ENCODE peak calls at places on chromosomes 2 and 18, in six cellular contexts. Q is adipocyte; Y is GM03348; S is Panc1; K is amygdala; A is stimulated activated CD4-positive, alpha-beta T cell treated with anti-CD3 and anti-CD28 coated beads, Interleukin-15, amount 100 ng/mL, for 1 hour. B is an unnamed sample.

GRCh38 chr2:166494140-166494544 is at the start of gene SCN7A:
- DNase-seq in S (no peak), K (no peak), Y (peak; percentile 33), Q (peak; percentile 74), A (no peak), B (no peak)

GRCh38 chr2:222965555-222965954 is 86.4 kb upstream of the KCNE4 start:
- DNase-seq in A (no peak), S (no peak), Y (no peak), Q (no peak), K (no peak), B (no peak)

GRCh38 chr18:59005266-59005665 is 134.4 kb upstream of the SEC11C start:
- DNase-seq in A (no peak), S (no peak), Q (peak; percentile 88), K (no peak), Y (peak; percentile 75), B (peak; percentile 99)

GRCh38 chr2:4803396-4803795 is 888.8 kb upstream of the SOX11 start:
- DNase-seq in Q (no peak), K (no peak), Y (no peak), S (no peak), A (no peak), B (no peak)

GRCh38 chr2:225177098-225177497 is 134.8 kb upstream of the DOCK10 start:
- DNase-seq in A (no peak), Q (peak; percentile 30), K (no peak), Y (peak; percentile 55), S (no peak), B (no peak)

GRCh38 chr2:9378433-9379371 is 44.6 kb downstream of the ITGB1BP1 start:
- DNase-seq in Q (peak; percentile 92), Y (peak; percentile 93), S (no peak), K (no peak), A (no peak), B (no peak)

GRCh38 chr2:101912545-101912944 is 79.2 kb upstream of the IL1R2 start:
- DNase-seq in Q (no peak), S (no peak), Y (no peak), K (no peak), A (no peak), B (no peak)

GRCh38 chr2:43224131-43224570 is 2.3 kb downstream of the ZFP36L2 start:
- DNase-seq in S (no peak), A (peak; percentile 58), K (no peak), Q (peak; percentile 71), Y (peak; percentile 64), B (no peak)

GRCh38 chr18:59612461-59612860 is 84.8 kb downstream of the CCBE1 start:
- DNase-seq in S (no peak), K (no peak), Y (peak; percentile 84), Q (peak; percentile 90), A (no peak), B (no peak)

GRCh38 chr2:8314063-8314462 is 367.8 kb upstream of the ID2 start:
- DNase-seq in Q (no peak), K (no peak), Y (no peak), S (no peak), A (no peak), B (no peak)

GRCh38 chr2:85537600-85538506 is 1.1 kb upstream of the MAT2A start:
- DNase-seq in Y (peak; percentile 48), S (no peak), Q (peak; percentile 54), A (peak; percentile 9), K (peak; percentile 18), B (no peak)

GRCh38 chr2:157596992-157597681 is 31.5 kb downstream of the ACVR1C start:
- DNase-seq in S (no peak), Q (peak; percentile 56), Y (peak; percentile 63), A (peak; percentile 50), K (peak; percentile 19), B (no peak)

GRCh38 chr2:140504596-140504995 is 1626.2 kb downstream of the LRP1B start:
- DNase-seq in K (no peak), A (no peak), Y (no peak), Q (no peak), S (no peak), B (no peak)

GRCh38 chr2:42073739-42074138 is 25.9 kb downstream of the PKDCC start:
- DNase-seq in A (no peak), Q (no peak), S (no peak), K (no peak), Y (no peak), B (no peak)

GRCh38 chr2:128278979-128279378 is 39.7 kb downstream of the HS6ST1 start:
- DNase-seq in A (no peak), S (no peak), Y (no peak), K (no peak), Q (no peak), B (no peak)

GRCh38 chr2:240811346-240812300 is 8.4 kb downstream of the KIF1A start:
- DNase-seq in K (no peak), Q (no peak), A (no peak), Y (no peak), S (no peak), B (no peak)

GRCh38 chr2:190468814-190469569 is 60.8 kb downstream of the MFSD6 start:
- DNase-seq in K (no peak), S (peak; percentile 25), Y (peak; percentile 89), Q (peak; percentile 96), A (no peak), B (peak; percentile 99)

GRCh38 chr2:64606495-64607363 is 47.0 kb downstream of the SERTAD2 start:
- DNase-seq in S (no peak), A (peak; percentile 61), Q (no peak), K (no peak), Y (peak; percentile 93), B (no peak)

GRCh38 chr2:119491776-119492525 is 32.3 kb downstream of the SCTR start:
- DNase-seq in K (no peak), S (peak; percentile 62), Y (peak; percentile 81), Q (peak; percentile 54), A (no peak), B (no peak)

GRCh38 chr2:121545257-121545656 is 14.6 kb downstream of the RNU4ATAC start:
- DNase-seq in Q (no peak), K (no peak), A (no peak), S (no peak), Y (no peak), B (no peak)

GRCh38 chr2:193895226-193895625 is 1700.5 kb upstream of the TMEFF2 start:
- DNase-seq in K (no peak), Q (no peak), Y (no peak), S (no peak), A (no peak), B (no peak)